ENCODE peak calls at places on chromosome 22, in ten cellular contexts. M is K562, U is transverse colon, G is SK-N-SH, N is tibial nerve, K is sigmoid colon, I is ovary, X is upper lobe of left lung, W is H1, R is suprapubic skin. B is an unnamed sample.

GRCh38 chr22:17751596-17751995 is 22.7 kb downstream of the BID start:
- DNase-seq in M (no peak), U (no peak), G (no peak), N (no peak), K (no peak), I (no peak), X (no peak), W (no peak), R (no peak), B (no peak)

GRCh38 chr22:22011964-22012363 is 29.4 kb upstream of the TOP3B start:
- DNase-seq in M (no peak), U (no peak), G (no peak), N (no peak), K (no peak), I (no peak), X (no peak), W (no peak), R (no peak), B (no peak)

GRCh38 chr22:41048791-41049717 is 43.3 kb upstream of the EP300 start:
- DNase-seq in M (peak; percentile 27), U (peak; percentile 56), G (peak; percentile 46), N (peak; percentile 51), K (peak; percentile 89), I (peak; percentile 73), X (peak; percentile 91), W (peak; percentile 64), R (peak; percentile 83), B (peak; percentile 34)

GRCh38 chr22:40578171-40578570 is 58.3 kb downstream of the MRTFA start:
- DNase-seq in M (no peak), U (no peak), G (no peak), N (no peak), K (no peak), I (no peak), X (no peak), W (no peak), R (no peak), B (no peak)

GRCh38 chr22:48153726-48154125 is 1391.3 kb downstream of the TBC1D22A start:
- DNase-seq in M (no peak), U (peak; percentile 59), G (no peak), N (no peak), K (no peak), I (no peak), X (peak; percentile 34), W (no peak), R (no peak), B (no peak)

GRCh38 chr22:24772493-24773220 is 1.9 kb downstream of the PIWIL3 start:
- DNase-seq in M (peak; percentile 28), U (no peak), G (peak; percentile 70), N (no peak), K (no peak), I (no peak), X (no peak), W (peak; percentile 56), R (no peak), B (no peak)

GRCh38 chr22:29716814-29717213 is 3.0 kb upstream of the CABP7 start:
- DNase-seq in M (peak; percentile 70), U (peak; percentile 53), G (no peak), N (no peak), K (no peak), I (no peak), X (no peak), W (peak; percentile 86), R (no peak), B (peak; percentile 57)

GRCh38 chr22:39278040-39278439 is 33.3 kb upstream of the PDGFB start:
- DNase-seq in M (no peak), U (no peak), G (no peak), N (no peak), K (no peak), I (no peak), X (no peak), W (no peak), R (no peak), B (no peak)

GRCh38 chr22:29661355-29661754 is 57.9 kb downstream of the NF2 start:
- DNase-seq in M (no peak), U (no peak), G (no peak), N (no peak), K (no peak), I (no peak), X (no peak), W (no peak), R (no peak), B (no peak)

GRCh38 chr22:33579448-33580093 is 340.7 kb downstream of the LARGE1 start:
- DNase-seq in M (peak; percentile 41), U (peak; percentile 69), G (peak; percentile 67), N (peak; percentile 16), K (peak; percentile 73), I (peak; percentile 33), X (no peak), W (peak; percentile 94), R (peak; percentile 79), B (peak; percentile 68)

GRCh38 chr22:34951212-34951611 is 114.7 kb upstream of the ISX start:
- DNase-seq in M (no peak), U (no peak), G (no peak), N (no peak), K (no peak), I (no peak), X (no peak), W (no peak), R (no peak), B (no peak)

DNA sequence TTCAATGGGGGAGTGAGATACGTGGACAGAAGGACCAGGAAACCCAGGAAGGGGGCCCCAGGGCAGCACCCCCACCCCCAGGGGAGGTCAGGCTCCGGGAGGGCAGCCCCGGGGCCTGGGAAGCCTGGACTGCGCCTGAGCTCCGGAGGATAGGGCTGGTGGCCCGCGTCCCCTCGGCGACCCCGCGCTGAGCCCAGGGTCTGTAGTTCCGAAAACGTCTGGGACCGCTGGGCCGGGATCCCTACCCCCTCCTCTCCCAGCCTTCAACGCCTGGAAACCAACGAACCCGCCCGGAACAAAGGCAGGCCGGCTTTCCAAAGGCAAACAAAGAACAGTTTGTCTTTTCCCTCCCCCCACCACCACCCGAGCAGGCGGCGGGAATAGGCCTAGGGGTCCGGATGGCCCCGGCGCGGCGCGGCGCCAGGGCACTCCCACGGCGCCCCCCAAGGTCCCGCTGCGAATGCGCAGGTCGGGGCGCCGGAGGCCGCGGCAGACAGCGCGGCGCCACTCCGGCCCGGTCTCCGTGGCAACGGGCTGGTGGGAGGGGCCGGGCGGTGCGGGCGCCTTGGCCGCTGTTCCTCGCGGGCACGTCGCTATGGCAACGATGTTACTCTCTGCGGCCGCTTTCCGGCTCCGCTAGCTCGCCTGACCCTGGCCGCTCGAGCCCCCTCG is 58.5 kb downstream of the IGLL1 start:
- DNase-seq in M (peak; percentile 81), U (peak; percentile 92), G (peak; percentile 97), N (peak; percentile 88), K (peak; percentile 95), I (peak; percentile 93), X (peak; percentile 96), W (peak; percentile 91), R (peak; percentile 91), B (peak; percentile 92)
- TF ChIP-seq CTCF in M (no peak), U (peak; percentile 18), G (no peak), N (peak; percentile 53), K (no peak), I (no peak), X (no peak), W (no peak), R (no peak), B (no peak)

GRCh38 chr22:43812149-43812842 is at the start of gene EFCAB6:
- DNase-seq in M (peak; percentile 71), U (peak; percentile 95), G (peak; percentile 90), N (peak; percentile 88), K (peak; percentile 96), I (peak; percentile 95), X (peak; percentile 91), W (peak; percentile 93), R (peak; percentile 96), B (peak; percentile 96)
- H3K36me3 ChIP-seq in M (no peaks in the 10 kb centered on the region), U (no peaks in the 10 kb centered on the region), G (no peaks in the 10 kb centered on the region), N (no peaks in the 10 kb centered on the region), K (no peaks in the 10 kb centered on the region), I (no peaks in the 10 kb centered on the region), X (no peaks in the 10 kb centered on the region), W (no peaks in the 10 kb centered on the region), R (no peaks in the 10 kb centered on the region), B (no peaks in the 10 kb centered on the region)

GRCh38 chr22:26673485-26673884 is 16.1 kb downstream of the MIAT start:
- DNase-seq in M (peak; percentile 30), U (peak; percentile 22), G (no peak), N (no peak), K (no peak), I (no peak), X (no peak), W (no peak), R (no peak), B (no peak)

GRCh38 chr22:26672590-26673468 is 15.4 kb downstream of the MIAT start:
- DNase-seq in M (peak; percentile 93), U (peak; percentile 95), G (peak; percentile 88), N (peak; percentile 79), K (peak; percentile 97), I (peak; percentile 94), X (peak; percentile 78), W (peak; percentile 94), R (peak; percentile 97), B (peak; percentile 88)

GRCh38 chr22:26675687-26676273 is 18.4 kb downstream of the MIAT start:
- DNase-seq in M (no peak), U (no peak), G (no peak), N (no peak), K (no peak), I (no peak), X (no peak), W (no peak), R (no peak), B (no peak)

GRCh38 chr22:26672060-26672471 is 14.7 kb downstream of the MIAT start:
- DNase-seq in M (peak; percentile 16), U (peak; percentile 21), G (no peak), N (no peak), K (no peak), I (peak; percentile 41), X (no peak), W (no peak), R (no peak), B (no peak)

DNA sequence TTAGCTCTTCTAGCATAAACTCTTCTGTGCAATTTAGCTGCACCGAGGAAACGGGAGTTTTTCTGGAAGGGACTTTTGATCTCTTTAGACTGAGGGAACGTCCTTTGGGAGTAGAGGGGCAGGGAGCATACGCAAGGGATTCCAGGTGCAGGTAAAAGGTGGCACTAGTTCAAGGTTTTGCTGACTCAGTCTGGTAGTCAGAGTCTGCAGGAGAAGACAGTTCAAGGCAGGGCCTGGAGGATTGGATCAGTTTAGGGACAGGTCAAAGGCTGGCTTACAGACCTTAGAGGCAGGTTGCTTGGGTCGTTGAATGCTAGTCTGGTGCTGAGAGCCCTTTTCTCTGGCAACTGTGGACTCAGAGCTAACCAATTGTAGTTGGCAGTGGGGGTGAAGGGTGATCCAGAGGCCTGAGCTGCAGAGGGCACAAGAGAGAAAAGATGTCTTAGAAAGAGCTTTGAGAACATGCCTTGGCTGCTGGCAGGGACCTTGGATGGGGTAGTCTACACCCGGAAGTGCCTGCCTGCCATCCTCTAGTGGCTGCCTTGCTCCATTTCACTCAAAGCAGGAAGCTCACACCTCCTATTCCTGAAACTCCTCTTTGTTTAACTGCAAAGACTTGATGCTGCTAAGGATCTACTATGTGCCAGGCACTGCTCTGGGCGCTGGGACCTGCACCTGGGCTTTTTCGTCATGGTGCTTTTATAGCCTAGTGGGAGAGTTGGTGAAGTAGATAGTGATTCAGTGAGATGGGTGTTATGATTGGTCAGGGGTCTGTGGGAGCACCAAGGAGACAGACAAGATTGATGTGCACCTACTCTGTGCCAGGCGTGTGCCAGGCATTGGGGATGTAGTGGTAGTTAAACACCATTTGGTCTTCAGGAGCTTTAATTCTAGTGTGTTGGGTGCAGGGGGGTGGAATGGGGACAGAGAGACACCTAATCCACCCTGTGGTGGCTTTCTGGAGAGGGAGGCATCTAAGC is 17.1 kb downstream of the MIAT start:
- DNase-seq in M (peak; percentile 36), U (peak; percentile 19), G (no peak), N (no peak), K (no peak), I (no peak), X (no peak), W (no peak), R (no peak), B (no peak)
- TF ChIP-seq EP300 in M (no peak), U (no peak), G (no peak), N (no peak), K (no peak), I (no peak), X (no peak), W (no peak), R (no peak), B (no peak)

GRCh38 chr22:46516638-46517037 is 20.8 kb downstream of the CELSR1 start:
- DNase-seq in M (no peak), U (no peak), G (no peak), N (no peak), K (no peak), I (no peak), X (no peak), W (no peak), R (no peak), B (no peak)
- TF ChIP-seq CTCF in M (no peak), U (no peak), G (no peak), N (no peak), K (no peak), I (no peak), X (no peak), W (no peak), R (no peak), B (no peak)

B was measured in stomach.